ENCODE peak calls at places on chromosomes 11 and 22, in five cellular contexts. N is IMR-90, S is GM12878, B is HepG2, C is neural progenitor cell. T is an unnamed sample.

GRCh38 chr11:34427171-34427805 is 11.4 kb upstream of the CAT start:
- DNase-seq in N (peak; percentile 72), S (no peak), B (peak; percentile 94), C (no peak), T (no peak)

GRCh38 chr11:61160487-61161189 is 588 bp downstream of the VPS37C start:
- DNase-seq in N (no peak), S (no peak), B (no peak), C (no peak), T (no peak)

GRCh38 chr11:107044503-107044902 is 26.2 kb upstream of the GUCY1A2 start:
- DNase-seq in N (no peak), S (no peak), B (no peak), C (no peak), T (no peak)

GRCh38 chr11:11215058-11215815 is 137.8 kb downstream of the CSNK2A3 start:
- DNase-seq in N (no peak), S (no peak), B (no peak), C (peak; percentile 13), T (no peak)

GRCh38 chr22:23220485-23221350 is 40.4 kb downstream of the BCR start:
- DNase-seq in N (peak; percentile 53), S (no peak), B (no peak), C (no peak), T (peak; percentile 95)

GRCh38 chr11:34899633-34900016 is 16.6 kb downstream of the APIP start:
- DNase-seq in N (no peak), S (no peak), B (no peak), C (peak; percentile 5), T (no peak)

GRCh38 chr22:47659467-47660302 is 897.2 kb downstream of the TBC1D22A start:
- DNase-seq in N (no peak), S (no peak), B (no peak), C (peak; percentile 44), T (no peak)

GRCh38 chr11:119912214-119912613 is 183.2 kb upstream of the NECTIN1 start:
- DNase-seq in N (no peak), S (no peak), B (no peak), C (no peak), T (no peak)

GRCh38 chr22:41021039-41021654 is 70.0 kb downstream of the RBX1 start:
- DNase-seq in N (no peak), S (no peak), B (no peak), C (peak; percentile 10), T (peak; percentile 47)

GRCh38 chr11:95780544-95780943 is 9.0 kb downstream of the FAM76B start:
- DNase-seq in N (no peak), S (no peak), B (no peak), C (no peak), T (peak; percentile 75)

GRCh38 chr11:34560511-34560910 is 46.9 kb upstream of the ELF5 start:
- DNase-seq in N (no peak), S (no peak), B (no peak), C (no peak), T (no peak)

GRCh38 chr22:46267431-46268279 is at the start of gene TTC38:
- DNase-seq in N (peak; percentile 60), S (no peak), B (peak; percentile 90), C (peak; percentile 79), T (peak; percentile 82)

GRCh38 chr11:26201411-26201810 is 130.5 kb upstream of the ANO3 start:
- DNase-seq in N (peak; percentile 88), S (no peak), B (no peak), C (no peak), T (no peak)

GRCh38 chr11:16605971-16606783 is 132.3 kb upstream of the C11orf58 start:
- DNase-seq in N (peak; percentile 96), S (peak; percentile 21), B (peak; percentile 75), C (peak; percentile 92), T (peak; percentile 81)

GRCh38 chr11:13772223-13773046 is 104.0 kb downstream of the FAR1 start:
- DNase-seq in N (peak; percentile 62), S (peak; percentile 11), B (peak; percentile 58), C (peak; percentile 81), T (peak; percentile 86)

GRCh38 chr11:12723410-12724297 is 49.4 kb downstream of the TEAD1 start:
- DNase-seq in N (peak; percentile 45), S (no peak), B (peak; percentile 73), C (no peak), T (no peak)

GRCh38 chr22:47406896-47407295 is 644.4 kb downstream of the TBC1D22A start:
- DNase-seq in N (no peak), S (no peak), B (no peak), C (no peak), T (no peak)

GRCh38 chr11:2383823-2384722 is 7.0 kb downstream of the CD81 start:
- DNase-seq in N (no peak), S (peak; percentile 39), B (no peak), C (no peak), T (peak; percentile 93)

GRCh38 chr22:35572552-35572951 is 31.9 kb downstream of the RASD2 start:
- DNase-seq in N (no peak), S (no peak), B (no peak), C (no peak), T (no peak)

GRCh38 chr22:39693943-39694500 is 123.5 kb downstream of the CACNA1I start:
- DNase-seq in N (no peak), S (no peak), B (no peak), C (no peak), T (no peak)

GRCh38 chr22:28299760-28300159 is 379.9 kb downstream of the TTC28 start:
- DNase-seq in N (peak; percentile 42), S (no peak), B (no peak), C (no peak), T (no peak)

GRCh38 chr11:19290356-19290755 is 49.6 kb upstream of the E2F8 start:
- DNase-seq in N (no peak), S (no peak), B (no peak), C (no peak), T (no peak)

GRCh38 chr11:47272706-47273105 is 2.8 kb downstream of the MADD start:
- DNase-seq in N (peak; percentile 30), S (no peak), B (no peak), C (no peak), T (peak; percentile 78)

GRCh38 chr11:106238704-106239360 is 161.4 kb downstream of the AASDHPPT start:
- DNase-seq in N (no peak), S (no peak), B (no peak), C (peak; percentile 11), T (no peak)

GRCh38 chr11:113666584-113666983 is 39.5 kb downstream of the TMPRSS5 start:
- DNase-seq in N (no peak), S (no peak), B (no peak), C (no peak), T (no peak)
- H3K27ac ChIP-seq in N (no peak overlapping the region), S (no peak overlapping the region), B (no peak overlapping the region), C (no peak overlapping the region), T (no peak overlapping the region)

DNA sequence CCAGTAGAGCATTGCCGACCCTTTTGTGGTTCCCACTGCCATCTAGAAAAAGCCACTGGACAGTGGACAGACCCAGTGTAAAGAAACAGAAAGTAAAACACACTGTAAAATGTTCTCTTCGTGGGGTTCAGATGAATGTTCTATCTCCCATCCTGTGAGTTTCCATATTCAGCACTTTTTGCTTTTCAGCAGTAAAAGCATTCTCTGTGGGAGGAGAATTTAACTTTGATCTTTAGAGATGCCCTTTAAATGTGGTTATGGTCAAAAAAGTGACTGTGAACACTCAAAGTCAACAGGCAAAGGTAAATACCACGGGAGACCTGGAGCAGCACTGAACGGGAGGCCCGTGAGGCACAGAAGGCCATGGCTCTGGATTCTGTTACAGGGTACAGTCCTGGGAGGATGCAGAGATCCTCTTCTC is 53.9 kb downstream of the FLI1 start:
- DNase-seq in N (no peak), S (no peak), B (no peak), C (no peak), T (no peak)
- H3K9ac ChIP-seq in N (no peak overlapping the region), S (no peak overlapping the region), B (no peak overlapping the region), C (no peak overlapping the region), T (no peak overlapping the region)

GRCh38 chr11:118609380-118610219 is 2.2 kb downstream of the PHLDB1 start:
- DNase-seq in N (peak; percentile 34), S (no peak), B (no peak), C (peak; percentile 56), T (no peak)

GRCh38 chr11:118608268-118609214 is 1.1 kb downstream of the PHLDB1 start:
- DNase-seq in N (peak; percentile 85), S (no peak), B (no peak), C (peak; percentile 54), T (no peak)

GRCh38 chr11:118610773-118611432 is 3.5 kb downstream of the PHLDB1 start:
- DNase-seq in N (peak; percentile 66), S (no peak), B (peak; percentile 34), C (peak; percentile 91), T (peak; percentile 78)

GRCh38 chr11:118612378-118612777 is 5.0 kb downstream of the PHLDB1 start:
- DNase-seq in N (peak; percentile 23), S (no peak), B (no peak), C (peak; percentile 7), T (no peak)

GRCh38 chr11:118610220-118610772 is 2.9 kb downstream of the PHLDB1 start:
- DNase-seq in N (no peak), S (no peak), B (no peak), C (peak; percentile 47), T (no peak)
- H3K27ac ChIP-seq in N (peak overlapping the region; percentile 90), S (no peak overlapping the region), B (no peak overlapping the region), C (no peak overlapping the region), T (no peak overlapping the region)

GRCh38 chr22:30513462-30513861 is 8.0 kb upstream of the SEC14L4 start:
- DNase-seq in N (no peak), S (no peak), B (no peak), C (no peak), T (no peak)
- H3K9ac ChIP-seq in N (no peak overlapping the region), S (no peak overlapping the region), B (no peak overlapping the region), C (no peak overlapping the region), T (no peak overlapping the region)

GRCh38 chr11:64267207-64267945 is 16.0 kb downstream of the PLCB3 start:
- DNase-seq in N (no peak), S (no peak), B (no peak), C (no peak), T (no peak)
- H3K27ac ChIP-seq in N (no peak overlapping the region), S (no peak overlapping the region), B (no peak overlapping the region), C (no peak overlapping the region), T (no peak overlapping the region)

T was measured in Karpas-422.